ENCODE peak calls at places on chromosomes 16 and 17, in five cellular contexts. V, Y, S, L and A are unnamed samples.

GRCh38 chr17:8741366-8741765 is 3.3 kb downstream of the CCDC42 start:
- DNase-seq in V (no peak), Y (no peak), S (no peak), L (no peak), A (no peak)

GRCh38 chr16:47644661-47645060 is 183.5 kb downstream of the PHKB start:
- DNase-seq in V (no peak), Y (no peak), S (no peak), L (no peak), A (no peak)

GRCh38 chr17:36808181-36808661 is 129.1 kb upstream of the LHX1 start:
- DNase-seq in V (peak; percentile 85), Y (no peak), S (no peak), L (peak; percentile 78), A (no peak)

GRCh38 chr17:65763786-65764185 is 202.3 kb upstream of the AXIN2 start:
- DNase-seq in V (no peak), Y (no peak), S (no peak), L (no peak), A (no peak)

GRCh38 chr16:30953511-30954124 is 3.9 kb upstream of the SETD1A start:
- DNase-seq in V (peak; percentile 97), Y (peak; percentile 53), S (no peak), L (peak; percentile 95), A (peak; percentile 78)

GRCh38 chr16:88971371-88972097 is 5.5 kb downstream of the CBFA2T3 start:
- DNase-seq in V (no peak), Y (peak; percentile 41), S (no peak), L (no peak), A (peak; percentile 49)

GRCh38 chr17:31296156-31296555 is 883 bp downstream of the OMG start:
- DNase-seq in V (no peak), Y (no peak), S (no peak), L (no peak), A (no peak)

GRCh38 chr16:89363621-89364393 is 126.6 kb downstream of the ANKRD11 start:
- DNase-seq in V (peak; percentile 48), Y (peak; percentile 50), S (no peak), L (no peak), A (peak; percentile 71)

GRCh38 chr17:77566566-77566965 is 391.9 kb upstream of the TNRC6C start:
- DNase-seq in V (no peak), Y (no peak), S (no peak), L (no peak), A (no peak)

GRCh38 chr17:31510273-31511175 is 119.0 kb downstream of the RAB11FIP4 start:
- DNase-seq in V (no peak), Y (no peak), S (peak; percentile 67), L (no peak), A (no peak)

GRCh38 chr16:8510160-8510559 is 80.2 kb downstream of the TMEM114 start:
- DNase-seq in V (no peak), Y (no peak), S (no peak), L (no peak), A (no peak)

GRCh38 chr17:61422116-61422799 is 22.6 kb downstream of the TBX2 start:
- DNase-seq in V (no peak), Y (no peak), S (no peak), L (no peak), A (no peak)

GRCh38 chr17:43018932-43019331 is 3.3 kb downstream of the VAT1 start:
- DNase-seq in V (no peak), Y (no peak), S (no peak), L (no peak), A (no peak)

GRCh38 chr16:70651524-70651923 is 5.2 kb downstream of the IL34 start:
- DNase-seq in V (no peak), Y (no peak), S (no peak), L (no peak), A (no peak)

GRCh38 chr16:53893731-53894435 is 189.9 kb downstream of the FTO start:
- DNase-seq in V (no peak), Y (no peak), S (peak; percentile 12), L (no peak), A (peak; percentile 12)

GRCh38 chr16:4674926-4675530 is 18.3 kb upstream of the NUDT16L1 start:
- DNase-seq in V (no peak), Y (no peak), S (no peak), L (no peak), A (no peak)

GRCh38 chr16:57194512-57194911 is 8.4 kb downstream of the RSPRY1 start:
- DNase-seq in V (no peak), Y (no peak), S (no peak), L (no peak), A (peak; percentile 11)

GRCh38 chr17:70298929-70299529 is 129.7 kb downstream of the KCNJ2 start:
- DNase-seq in V (no peak), Y (no peak), S (no peak), L (no peak), A (no peak)

GRCh38 chr17:330993-331701 is 21.5 kb downstream of the RPH3AL start:
- DNase-seq in V (no peak), Y (no peak), S (no peak), L (no peak), A (no peak)

GRCh38 chr16:61887903-61888302 is 148.3 kb downstream of the CDH8 start:
- DNase-seq in V (no peak), Y (no peak), S (peak; percentile 2), L (no peak), A (no peak)

GRCh38 chr16:2019919-2020831 is 590 bp downstream of the NPW start:
- DNase-seq in V (peak; percentile 70), Y (no peak), S (no peak), L (peak; percentile 64), A (no peak)

GRCh38 chr17:6512552-6512951 is 43.8 kb downstream of the PITPNM3 start:
- DNase-seq in V (no peak), Y (no peak), S (no peak), L (no peak), A (no peak)

GRCh38 chr16:89602273-89602951 is 11.0 kb upstream of the DPEP1 start:
- DNase-seq in V (peak; percentile 88), Y (no peak), S (no peak), L (peak; percentile 80), A (peak; percentile 67)

GRCh38 chr16:23227529-23227928 is 45.0 kb downstream of the SCNN1G start:
- DNase-seq in V (no peak), Y (no peak), S (no peak), L (no peak), A (no peak)

GRCh38 chr16:77585852-77586251 is 136.5 kb upstream of the NUDT7 start:
- DNase-seq in V (no peak), Y (no peak), S (no peak), L (no peak), A (no peak)

GRCh38 chr16:78034530-78034929 is 12.2 kb downstream of the CLEC3A start:
- DNase-seq in V (no peak), Y (no peak), S (no peak), L (no peak), A (no peak)

GRCh38 chr17:69335018-69335417 is 8.1 kb upstream of the ABCA5 start:
- DNase-seq in V (no peak), Y (no peak), S (no peak), L (peak; percentile 75), A (no peak)

GRCh38 chr17:65109990-65110680 is 27.0 kb upstream of the RGS9 start:
- DNase-seq in V (no peak), Y (no peak), S (no peak), L (no peak), A (no peak)

GRCh38 chr17:57993471-57994365 is 5.7 kb upstream of the VEZF1 start:
- DNase-seq in V (peak; percentile 61), Y (no peak), S (no peak), L (no peak), A (no peak)

GRCh38 chr16:55370762-55371482 is 46.9 kb downstream of the IRX6 start:
- DNase-seq in V (peak; percentile 93), Y (peak; percentile 50), S (peak; percentile 48), L (peak; percentile 84), A (no peak)

GRCh38 chr16:69311533-69312388 is 611 bp downstream of the VPS4A start:
- DNase-seq in V (peak; percentile 60), Y (no peak), S (no peak), L (peak; percentile 75), A (peak; percentile 58)

GRCh38 chr17:57925361-57925990 is 29.7 kb downstream of the CUEDC1 start:
- DNase-seq in V (peak; percentile 47), Y (no peak), S (no peak), L (no peak), A (no peak)

GRCh38 chr16:81623365-81624102 is 155.6 kb upstream of the PLCG2 start:
- DNase-seq in V (peak; percentile 73), Y (no peak), S (no peak), L (peak; percentile 75), A (peak; percentile 66)

GRCh38 chr17:71625330-71625729 is 495.5 kb upstream of the SOX9 start:
- DNase-seq in V (no peak), Y (no peak), S (no peak), L (peak; percentile 2), A (no peak)

DNA sequence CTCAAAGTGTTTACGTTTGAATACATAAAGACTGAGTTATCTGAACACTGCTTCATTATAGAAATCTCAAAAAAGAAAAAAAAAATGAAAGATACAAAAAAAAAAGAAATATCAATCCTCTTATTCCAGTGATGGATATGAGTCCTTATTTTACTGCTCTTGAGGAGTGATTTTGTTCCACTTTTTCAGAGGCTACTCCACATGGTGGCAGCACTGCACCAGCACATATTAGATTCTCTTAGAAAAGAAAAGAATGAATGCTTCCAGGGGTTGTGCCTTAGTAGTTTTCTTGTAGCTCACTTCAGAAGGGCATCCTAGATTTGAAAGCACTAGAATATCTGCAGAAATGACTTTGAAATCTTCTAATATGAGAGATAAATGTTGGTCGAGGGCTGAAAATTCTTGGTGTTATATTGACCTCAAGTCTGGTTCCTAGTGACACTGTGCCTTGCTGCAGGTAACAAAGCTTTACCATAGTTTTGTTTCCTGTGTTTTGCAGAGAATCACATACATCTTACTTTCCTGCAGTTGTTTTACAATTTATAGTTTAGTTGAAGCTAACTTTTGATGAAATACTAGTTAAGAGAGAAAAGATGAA is 25.9 kb downstream of the AP2B1 start:
- DNase-seq in V (peak; percentile 66), Y (no peak), S (no peak), L (peak; percentile 70), A (peak; percentile 34)
- TF ChIP-seq CTCF in V (peak; percentile 79), Y (peak; percentile 35), S (peak; percentile 67), L (peak; percentile 84), A (peak; percentile 28)

GRCh38 chr17:29590261-29590978 is 972 bp upstream of the GIT1 start:
- DNase-seq in V (no peak), Y (no peak), S (no peak), L (no peak), A (no peak)

GRCh38 chr17:29592850-29593545 is at the start of gene ANKRD13B:
- DNase-seq in V (peak; percentile 76), Y (no peak), S (no peak), L (peak; percentile 83), A (peak; percentile 41)

GRCh38 chr17:29589524-29590260 is at the start of gene GIT1:
- DNase-seq in V (peak; percentile 97), Y (peak; percentile 80), S (peak; percentile 75), L (peak; percentile 94), A (peak; percentile 91)

GRCh38 chr17:29591737-29592624 is 951 bp upstream of the ANKRD13B start:
- DNase-seq in V (peak; percentile 96), Y (peak; percentile 87), S (peak; percentile 73), L (peak; percentile 96), A (peak; percentile 97)

GRCh38 chr17:29590979-29591736 is 1.7 kb upstream of the GIT1 start:
- DNase-seq in V (peak; percentile 76), Y (no peak), S (no peak), L (peak; percentile 86), A (peak; percentile 40)
- TF ChIP-seq CTCF in V (no peak), Y (no peak), S (no peak), L (no peak), A (no peak)

GRCh38 chr16:28932339-28933141 is 769 bp downstream of the CD19 start:
- DNase-seq in V (no peak), Y (no peak), S (no peak), L (no peak), A (no peak)
- TF ChIP-seq CTCF in V (no peak), Y (no peak), S (no peak), L (no peak), A (no peak)

GRCh38 chr16:15782573-15783365 is 74.1 kb downstream of the MYH11 start:
- DNase-seq in V (peak; percentile 90), Y (no peak), S (no peak), L (peak; percentile 32), A (no peak)
- TF ChIP-seq CTCF in V (peak; percentile 48), Y (no peak), S (no peak), L (no peak), A (no peak)